ENCODE peak calls at places on chromosomes 16 and 17, in five cellular contexts. I is GM04503, J is AG09319, R is HFFc6, S is heart left ventricle. N is an unnamed sample.

GRCh38 chr17:77811521-77811920 is 147.0 kb upstream of the TNRC6C start:
- DNase-seq in J (no peak), S (no peak), I (no peak), R (no peak), N (no peak)

GRCh38 chr16:65509172-65509571 is 387.3 kb upstream of the CDH11 start:
- DNase-seq in S (no peak), R (no peak), I (no peak), J (no peak), N (no peak)

GRCh38 chr17:40574292-40574691 is 9.0 kb upstream of the CCR7 start:
- DNase-seq in R (no peak), J (no peak), I (no peak), S (no peak), N (no peak)

GRCh38 chr16:65102326-65102725 is 19.5 kb downstream of the CDH11 start:
- DNase-seq in R (no peak), J (no peak), I (no peak), S (no peak), N (no peak)

GRCh38 chr16:24685539-24686432 is 43.7 kb upstream of the TNRC6A start:
- DNase-seq in R (peak), S (peak), I (peak), J (peak), N (peak)

GRCh38 chr17:50542795-50543774 is 3.9 kb upstream of the SPATA20 start:
- DNase-seq in J (no peak), S (peak), I (no peak), R (no peak), N (peak)

GRCh38 chr16:58501242-58502131 is 1.5 kb downstream of the NDRG4 start:
- DNase-seq in S (no peak), J (no peak), R (no peak), I (no peak), N (no peak)

GRCh38 chr16:50269061-50269705 is 2.8 kb downstream of the ADCY7 start:
- DNase-seq in J (no peak), I (no peak), R (no peak), S (peak), N (peak)

GRCh38 chr17:55348749-55349354 is 72.8 kb downstream of the MMD start:
- DNase-seq in S (no peak), J (peak), R (peak), I (no peak), N (peak)

GRCh38 chr16:67518676-67519075 is 10.0 kb upstream of the RIPOR1 start:
- DNase-seq in J (no peak), I (no peak), R (no peak), S (no peak), N (no peak)

GRCh38 chr16:53111078-53111776 is 56.4 kb downstream of the CHD9 start:
- DNase-seq in I (no peak), R (no peak), J (no peak), S (no peak), N (no peak)

GRCh38 chr17:81926451-81927144 is 937 bp downstream of the MAFG start:
- DNase-seq in I (peak), R (peak), J (peak), S (peak), N (peak)

GRCh38 chr17:7835818-7836595 is 2.0 kb downstream of the KDM6B start:
- DNase-seq in S (peak), I (no peak), R (peak), J (no peak), N (peak)

GRCh38 chr17:17713839-17714238 is 32.6 kb downstream of the RAI1 start:
- DNase-seq in I (no peak), R (peak), J (no peak), S (no peak), N (peak)

GRCh38 chr17:8122391-8122922 is 1.4 kb downstream of the HES7 start:
- DNase-seq in S (no peak), R (no peak), J (no peak), I (no peak), N (no peak)

GRCh38 chr17:44672479-44673093 is 16.3 kb downstream of the MEIOC start:
- DNase-seq in I (no peak), J (no peak), R (peak), S (no peak), N (no peak)

GRCh38 chr17:19708431-19709175 is 7.8 kb downstream of the SLC47A2 start:
- DNase-seq in I (no peak), S (no peak), R (no peak), J (no peak), N (no peak)

GRCh38 chr17:47713980-47714689 is 18.9 kb upstream of the TBX21 start:
- DNase-seq in S (no peak), J (no peak), I (no peak), R (no peak), N (no peak)

GRCh38 chr16:77869997-77870813 is 81.8 kb downstream of the VAT1L start:
- DNase-seq in R (no peak), S (no peak), I (no peak), J (no peak), N (peak)

GRCh38 chr16:81583893-81584705 is 139.5 kb downstream of the CMIP start:
- DNase-seq in R (peak), S (no peak), J (no peak), I (no peak), N (no peak)

GRCh38 chr17:68832140-68832871 is 122.9 kb downstream of the ABCA8 start:
- DNase-seq in R (no peak), S (peak), J (no peak), I (no peak), N (peak)

N was measured in left ventricle myocardium superior.